ENCODE peak calls at places on chromosomes 4 and X, in six cellular contexts. R is GM12892, G is gastrocnemius medialis, Q is iris pigment epithelial cell, X is pulmonary artery endothelial cell, B is BE2C. C is an unnamed sample.
A peak's percentile ranks its signal among the peaks of the same experiment; 100 is the strongest.

GRCh38 chr4:184417802-184418511 is 56.4 kb downstream of the IRF2 start:
- DNase-seq in R (no peak), G (no peak), Q (peak; percentile 88), X (no peak), B (no peak), C (no peak)

GRCh38 chr4:39621582-39621981 is 17.1 kb downstream of the SMIM14 start:
- DNase-seq in R (no peak), G (peak; percentile 65), Q (peak; percentile 72), X (peak; percentile 45), B (peak; percentile 46), C (peak; percentile 75)

GRCh38 chr4:7475207-7475606 is 40.5 kb upstream of the PSAPL1 start:
- DNase-seq in R (no peak), G (no peak), Q (no peak), X (no peak), B (no peak), C (no peak)

GRCh38 chrX:68422478-68422877 is 10.8 kb downstream of the OPHN1 start:
- DNase-seq in R (no peak), G (no peak), Q (no peak), X (no peak), B (no peak), C (no peak)

GRCh38 chr4:81314196-81314896 is 99.3 kb upstream of the PRKG2 start:
- DNase-seq in R (no peak), G (no peak), Q (peak; percentile 28), X (no peak), B (no peak), C (no peak)

GRCh38 chr4:123121241-123121907 is 199.0 kb upstream of the NUDT6 start:
- DNase-seq in R (no peak), G (no peak), Q (peak; percentile 69), X (no peak), B (no peak), C (no peak)

GRCh38 chrX:153995504-153995903 is 22.9 kb downstream of the TMEM187 start:
- DNase-seq in R (no peak), G (no peak), Q (no peak), X (no peak), B (no peak), C (no peak)

GRCh38 chr4:15654556-15655222 is 468 bp downstream of the FBXL5 start:
- DNase-seq in R (no peak), G (peak; percentile 39), Q (peak; percentile 32), X (no peak), B (peak; percentile 50), C (peak; percentile 45)

GRCh38 chrX:18194688-18195087 is 26.0 kb downstream of the BEND2 start:
- DNase-seq in R (no peak), G (no peak), Q (no peak), X (no peak), B (no peak), C (no peak)

C was measured in psoas muscle.